ENCODE peak calls at places on chromosomes 16 and 17, in ten cellular contexts. Z is naive thymus-derived CD4-positive, alpha-beta T cell; F is mammary epithelial cell; U is HCT116; C is tibial artery; S is CD4-positive, alpha-beta memory T cell; W is brain microvascular endothelial cell; P is coronary artery; A is PC-3; B is body of pancreas. N is an unnamed sample.

GRCh38 chr16:49889725-49890397 is 33.9 kb upstream of the ZNF423 start:
- DNase-seq in A (peak; percentile 42), B (no peak), U (peak; percentile 38), W (no peak), Z (no peak), P (no peak), S (no peak), F (peak; percentile 16), C (no peak), N (no peak)

GRCh38 chr16:66578596-66579531 is at the start of gene CMTM2:
- DNase-seq in A (no peak), C (peak; percentile 70), W (no peak), U (no peak), S (no peak), P (no peak), Z (peak; percentile 33), F (no peak), B (no peak), N (no peak)

GRCh38 chr16:24409045-24409444 is 130.3 kb upstream of the RBBP6 start:
- DNase-seq in F (no peak), Z (no peak), W (no peak), B (no peak), C (no peak), S (no peak), P (no peak), A (peak; percentile 29), U (peak; percentile 7), N (no peak)

GRCh38 chr16:23679986-23680336 is 1.3 kb downstream of the PLK1 start:
- DNase-seq in C (no peak), S (no peak), F (peak; percentile 31), U (no peak), W (no peak), Z (no peak), P (no peak), B (no peak), A (no peak), N (no peak)

GRCh38 chr16:24988593-24989338 is 26.4 kb downstream of the ARHGAP17 start:
- DNase-seq in C (no peak), P (peak; percentile 38), Z (no peak), S (no peak), B (peak; percentile 40), U (peak; percentile 6), F (peak; percentile 82), W (peak; percentile 77), A (peak; percentile 92), N (peak; percentile 31)

GRCh38 chr17:55411463-55411855 is 10.2 kb downstream of the MMD start:
- DNase-seq in B (no peak), C (no peak), S (no peak), A (no peak), F (no peak), W (no peak), U (no peak), Z (no peak), P (no peak), N (no peak)

GRCh38 chr16:66295761-66296546 is 70.5 kb upstream of the CDH5 start:
- DNase-seq in A (no peak), W (no peak), F (no peak), U (no peak), S (no peak), P (peak; percentile 43), Z (no peak), C (no peak), B (no peak), N (no peak)

GRCh38 chr17:27549251-27549919 is 81.6 kb upstream of the LGALS9 start:
- DNase-seq in F (no peak), S (no peak), C (peak; percentile 87), W (no peak), B (peak; percentile 82), P (no peak), U (no peak), A (no peak), Z (no peak), N (peak; percentile 37)

GRCh38 chr17:18362509-18363020 is 785 bp downstream of the SHMT1 start:
- DNase-seq in W (no peak), Z (no peak), S (peak; percentile 4), F (peak; percentile 12), A (peak; percentile 80), B (peak; percentile 68), C (peak; percentile 76), P (no peak), U (no peak), N (peak; percentile 79)

GRCh38 chr17:51006601-51007000 is 114.1 kb downstream of the SPAG9 start:
- DNase-seq in U (no peak), Z (no peak), F (no peak), A (no peak), W (peak; percentile 43), P (no peak), B (no peak), C (no peak), S (no peak), N (no peak)

GRCh38 chr17:29726721-29727252 is 104.1 kb upstream of the CORO6 start:
- DNase-seq in Z (peak; percentile 71), B (no peak), S (peak; percentile 27), P (no peak), U (no peak), W (peak; percentile 60), A (peak; percentile 40), C (no peak), F (no peak), N (no peak)

GRCh38 chr16:50301626-50302471 is 35.5 kb downstream of the ADCY7 start:
- DNase-seq in Z (no peak), A (no peak), S (no peak), F (peak; percentile 53), B (peak; percentile 10), P (peak; percentile 75), W (peak; percentile 79), U (no peak), C (peak; percentile 80), N (no peak)

GRCh38 chr17:12549499-12549901 is 116.2 kb upstream of the MYOCD start:
- DNase-seq in A (no peak), W (peak; percentile 75), P (no peak), B (no peak), U (no peak), C (no peak), F (no peak), S (no peak), Z (no peak), N (no peak)
- H3K4me3 ChIP-seq in A (no peak overlapping the region), W (peak overlapping the region; percentile 13), P (peak overlapping the region; percentile 59), B (no peak overlapping the region), U (no peak overlapping the region), C (peak overlapping the region; percentile 41), F (no peak overlapping the region), S (no peak overlapping the region), Z (no peak overlapping the region), N (no peak overlapping the region)

GRCh38 chr16:54425068-54425467 is 138.5 kb upstream of the IRX3 start:
- DNase-seq in W (no peak), Z (no peak), F (no peak), P (no peak), A (no peak), B (no peak), S (no peak), C (no peak), U (no peak), N (no peak)
- H3K27ac ChIP-seq in W (no peak overlapping the region), Z (no peak overlapping the region), F (no peak overlapping the region), P (no peak overlapping the region), A (no peak overlapping the region), B (no peak overlapping the region), S (no peak overlapping the region), C (no peak overlapping the region), U (no peak overlapping the region), N (no peak overlapping the region)

DNA sequence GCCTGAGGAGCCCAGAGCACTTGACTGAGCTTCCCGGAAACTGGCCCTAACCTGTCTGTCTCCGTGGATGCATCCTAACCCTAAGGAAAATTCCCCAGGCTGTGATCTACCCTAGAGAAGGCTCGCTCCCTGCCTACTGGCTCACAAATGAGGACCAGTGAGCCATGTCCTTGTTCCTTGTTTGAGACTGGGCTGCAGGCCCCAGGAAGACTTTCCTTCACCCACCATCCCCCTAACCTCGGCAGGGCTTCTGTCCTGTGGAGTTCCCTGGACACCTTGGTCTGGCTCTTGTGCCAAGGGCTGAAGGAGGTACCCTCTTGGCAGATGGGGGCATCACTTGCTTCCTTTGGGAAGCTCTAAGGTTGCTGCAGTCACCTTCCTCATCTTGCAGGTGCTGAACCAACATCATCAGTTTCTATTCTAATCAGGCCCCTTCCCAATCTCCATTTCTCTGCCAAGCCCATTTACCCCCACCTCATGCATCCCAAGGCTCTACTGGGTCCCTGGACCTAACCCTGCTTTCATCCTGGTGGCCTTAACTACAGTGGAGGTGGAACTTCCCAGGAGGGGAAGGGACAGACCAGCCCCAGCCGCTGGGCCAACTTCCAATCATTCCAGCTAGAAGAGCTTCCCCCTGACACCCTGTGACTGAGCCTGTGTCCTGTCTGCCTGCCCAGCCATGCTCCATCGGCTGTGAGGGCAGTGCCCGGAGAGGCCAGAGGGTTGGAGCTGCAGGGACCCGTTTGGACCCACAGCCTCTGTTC is 12.4 kb downstream of the RNF40 start:
- DNase-seq in B (no peak), C (no peak), A (no peak), P (peak; percentile 73), F (no peak), S (no peak), U (no peak), Z (no peak), W (no peak), N (no peak)
- H3K4me3 ChIP-seq in B (peak overlapping the region; percentile 56), C (peak overlapping the region; percentile 74), A (peak overlapping the region; percentile 82), P (peak overlapping the region; percentile 77), F (no peak overlapping the region), S (no peak overlapping the region), U (no peak overlapping the region), Z (no peak overlapping the region), W (peak overlapping the region; percentile 74), N (peak overlapping the region; percentile 68)

GRCh38 chr16:89493776-89494175 is 3.4 kb upstream of the ANKRD11 start:
- DNase-seq in S (no peak), U (no peak), Z (no peak), W (no peak), P (no peak), C (no peak), F (no peak), A (no peak), B (no peak), N (no peak)

GRCh38 chr16:89491238-89491869 is 993 bp upstream of the ANKRD11 start:
- DNase-seq in B (no peak), Z (no peak), F (no peak), U (no peak), W (no peak), A (peak; percentile 3), P (no peak), C (no peak), S (no peak), N (no peak)

GRCh38 chr16:89491974-89492687 is 1.8 kb upstream of the ANKRD11 start:
- DNase-seq in Z (no peak), F (no peak), W (no peak), C (no peak), P (no peak), B (no peak), S (no peak), A (no peak), U (no peak), N (no peak)

GRCh38 chr16:89498839-89499238 is 8.5 kb upstream of the ANKRD11 start:
- DNase-seq in C (no peak), F (no peak), B (no peak), W (no peak), Z (no peak), A (no peak), U (no peak), S (no peak), P (no peak), N (no peak)

DNA sequence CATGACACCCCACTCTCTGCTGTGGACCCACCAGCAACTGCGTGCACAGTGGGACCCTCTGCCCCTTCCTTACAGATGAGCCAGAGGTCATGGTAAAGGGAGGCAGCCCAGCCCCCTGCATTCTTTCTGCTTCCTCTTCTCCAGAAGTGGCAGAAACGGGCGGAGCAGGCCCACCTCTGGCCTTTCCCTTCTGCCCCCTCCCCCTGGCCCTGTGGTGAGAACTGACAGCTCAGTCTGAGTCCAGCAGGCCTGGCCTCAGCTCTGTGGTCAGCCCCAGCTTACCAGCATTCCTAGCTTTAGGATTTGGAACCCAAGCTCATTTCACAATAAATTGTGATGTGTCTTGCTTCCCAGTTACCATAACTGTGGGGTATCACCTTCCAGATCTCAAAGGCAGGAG is 4.8 kb upstream of the ANKRD11 start:
- DNase-seq in U (no peak), C (no peak), S (no peak), Z (no peak), W (peak; percentile 56), P (no peak), F (no peak), A (peak; percentile 10), B (no peak), N (no peak)
- H3K27ac ChIP-seq in U (no peak overlapping the region), C (no peak overlapping the region), S (no peak overlapping the region), Z (no peak overlapping the region), W (no peak overlapping the region), P (no peak overlapping the region), F (no peak overlapping the region), A (no peak overlapping the region), B (no peak overlapping the region), N (no peak overlapping the region)

N was measured in tibial nerve.